ENCODE peak calls at places on chromosome 2, in ten cellular contexts. O, E, C, L, X, A, Y, M, U and F are unnamed samples.

GRCh38 chr2:166632616-166633015 is 138.6 kb upstream of the SCN7A start:
- DNase-seq in O (no peak), X (no peak), A (peak; percentile 56), M (peak; percentile 5), E (no peak), L (no peak), C (no peak), U (no peak), Y (peak; percentile 33), F (peak; percentile 68)

GRCh38 chr2:70776266-70776665 is 8.3 kb upstream of the ADD2 start:
- DNase-seq in U (no peak), E (no peak), M (no peak), L (no peak), O (no peak), X (no peak), Y (no peak), A (no peak), C (no peak), F (no peak)

GRCh38 chr2:28082131-28082530 is 191.6 kb downstream of the BABAM2 start:
- DNase-seq in M (no peak), C (no peak), A (no peak), Y (peak; percentile 67), L (no peak), U (no peak), X (no peak), O (no peak), E (no peak), F (no peak)

GRCh38 chr2:196435189-196435588 is 204.3 kb upstream of the CCDC150 start:
- DNase-seq in M (no peak), Y (peak; percentile 15), U (no peak), E (no peak), X (no peak), C (no peak), L (no peak), A (no peak), O (no peak), F (no peak)

GRCh38 chr2:69125816-69126215 is 112.8 kb downstream of the ANTXR1 start:
- DNase-seq in E (no peak), X (no peak), O (no peak), U (no peak), L (no peak), M (no peak), A (no peak), Y (no peak), C (no peak), F (no peak)

GRCh38 chr2:128369126-128369555 is 50.5 kb upstream of the HS6ST1 start:
- DNase-seq in M (peak; percentile 4), O (no peak), A (peak; percentile 16), L (no peak), E (no peak), C (peak; percentile 25), X (no peak), Y (peak; percentile 42), U (no peak), F (no peak)

GRCh38 chr2:128272586-128273468 is 45.8 kb downstream of the HS6ST1 start:
- DNase-seq in L (no peak), X (no peak), E (no peak), C (no peak), O (no peak), Y (no peak), A (no peak), M (no peak), U (no peak), F (no peak)

GRCh38 chr2:130737592-130737991 is 8.7 kb downstream of the GPR148 start:
- DNase-seq in E (no peak), U (no peak), L (no peak), A (no peak), C (no peak), O (no peak), M (no peak), Y (no peak), X (no peak), F (no peak)